ENCODE peak calls at places on chromosomes 6 and 20, in eight cellular contexts. One of them, this sample, is unnamed. For H3K4me1, the result is how much of the 10 kb centered on the place peaks cover.

GRCh38 chr6:159008656-159009288 is 8.8 kb upstream of the RSPH3 start:
- DNase-seq in endodermal cell: no peak
- DNase-seq in thyroid gland: no peak
- DNase-seq in neural progenitor cell: peak
- DNase-seq in psoas muscle: no peak
- DNase-seq in ovary: no peak
- DNase-seq in tibial artery: no peak
- DNase-seq in stomach: no peak
- DNase-seq in this sample: no peak

GRCh38 chr6:139742671-139743070 is 368.2 kb upstream of the CITED2 start:
- DNase-seq in thyroid gland: no peak
- DNase-seq in tibial artery: no peak
- DNase-seq in neural progenitor cell: no peak
- DNase-seq in ovary: no peak
- DNase-seq in psoas muscle: no peak
- DNase-seq in endodermal cell: no peak
- DNase-seq in stomach: no peak
- DNase-seq in this sample: no peak

GRCh38 chr6:8492536-8493125 is 57.3 kb upstream of the SLC35B3 start:
- DNase-seq in psoas muscle: no peak
- DNase-seq in ovary: no peak
- DNase-seq in tibial artery: no peak
- DNase-seq in stomach: no peak
- DNase-seq in neural progenitor cell: no peak
- DNase-seq in thyroid gland: no peak
- DNase-seq in endodermal cell: no peak
- DNase-seq in this sample: no peak

GRCh38 chr6:39189915-39190544 is 39.2 kb downstream of the KCNK5 start:
- DNase-seq in neural progenitor cell: peak
- DNase-seq in thyroid gland: peak
- DNase-seq in ovary: peak
- DNase-seq in psoas muscle: peak
- DNase-seq in tibial artery: peak
- DNase-seq in endodermal cell: peak
- DNase-seq in stomach: peak
- DNase-seq in this sample: no peak

GRCh38 chr20:58227391-58228102 is 906 bp downstream of the ANKRD60 start:
- DNase-seq in neural progenitor cell: no peak
- DNase-seq in thyroid gland: no peak
- DNase-seq in ovary: no peak
- DNase-seq in stomach: no peak
- DNase-seq in tibial artery: no peak
- DNase-seq in psoas muscle: no peak
- DNase-seq in endodermal cell: no peak
- DNase-seq in this sample: no peak

GRCh38 chr6:143581835-143582480 is 70.4 kb upstream of the FUCA2 start:
- DNase-seq in ovary: no peak
- DNase-seq in neural progenitor cell: no peak
- DNase-seq in stomach: no peak
- DNase-seq in thyroid gland: no peak
- DNase-seq in psoas muscle: no peak
- DNase-seq in endodermal cell: no peak
- DNase-seq in tibial artery: no peak
- DNase-seq in this sample: no peak

GRCh38 chr20:33411136-33411690 is 9.9 kb upstream of the CDK5RAP1 start:
- DNase-seq in endodermal cell: no peak
- DNase-seq in psoas muscle: no peak
- DNase-seq in tibial artery: no peak
- DNase-seq in stomach: no peak
- DNase-seq in neural progenitor cell: no peak
- DNase-seq in thyroid gland: no peak
- DNase-seq in ovary: no peak
- DNase-seq in this sample: no peak

GRCh38 chr20:44494266-44494665 is 18.6 kb downstream of the TTPAL start:
- DNase-seq in thyroid gland: peak
- DNase-seq in endodermal cell: no peak
- DNase-seq in tibial artery: no peak
- DNase-seq in neural progenitor cell: no peak
- DNase-seq in stomach: no peak
- DNase-seq in ovary: no peak
- DNase-seq in psoas muscle: no peak
- DNase-seq in this sample: no peak

DNA sequence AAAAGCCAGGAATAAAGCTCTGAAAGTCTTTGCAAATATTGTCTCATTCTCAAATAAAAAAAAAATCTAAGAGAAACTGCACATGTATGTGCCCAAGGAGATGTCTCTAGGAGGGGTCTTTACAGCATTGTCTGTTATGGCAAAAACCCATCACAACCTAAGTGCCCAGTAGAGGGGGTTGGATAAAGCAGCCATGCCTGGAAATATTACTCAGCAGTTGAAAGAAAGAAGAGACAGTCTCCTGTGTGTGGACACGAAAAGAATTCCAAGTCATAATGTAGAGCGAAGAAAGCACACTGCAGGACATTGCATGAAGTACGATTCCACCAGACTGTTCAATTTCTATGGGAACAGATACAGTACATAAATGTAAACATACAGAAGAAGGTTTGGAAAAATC is 7.3 kb upstream of the TGM2 start:
- DNase-seq in stomach: no peak
- DNase-seq in ovary: no peak
- DNase-seq in thyroid gland: no peak
- DNase-seq in endodermal cell: no peak
- DNase-seq in psoas muscle: no peak
- DNase-seq in tibial artery: no peak
- DNase-seq in neural progenitor cell: no peak
- DNase-seq in this sample: no peak
- TF ChIP-seq CTCF in stomach: no peak
- TF ChIP-seq CTCF in ovary: no peak
- TF ChIP-seq CTCF in thyroid gland: no peak
- TF ChIP-seq CTCF in endodermal cell: no peak
- TF ChIP-seq CTCF in psoas muscle: no peak
- TF ChIP-seq CTCF in tibial artery: no peak
- TF ChIP-seq CTCF in neural progenitor cell: no peak
- TF ChIP-seq CTCF in this sample: no peak

GRCh38 chr6:11209369-11209768 is 23.1 kb downstream of the NEDD9 start:
- DNase-seq in thyroid gland: no peak
- DNase-seq in ovary: no peak
- DNase-seq in psoas muscle: no peak
- DNase-seq in endodermal cell: no peak
- DNase-seq in tibial artery: no peak
- DNase-seq in neural progenitor cell: no peak
- DNase-seq in stomach: no peak
- DNase-seq in this sample: no peak

GRCh38 chr6:11212625-11213024 is 19.8 kb downstream of the NEDD9 start:
- DNase-seq in endodermal cell: no peak
- DNase-seq in neural progenitor cell: no peak
- DNase-seq in ovary: no peak
- DNase-seq in stomach: no peak
- DNase-seq in tibial artery: peak
- DNase-seq in thyroid gland: no peak
- DNase-seq in psoas muscle: peak
- DNase-seq in this sample: no peak

GRCh38 chr6:11211235-11211634 is 21.2 kb downstream of the NEDD9 start:
- DNase-seq in endodermal cell: no peak
- DNase-seq in psoas muscle: no peak
- DNase-seq in thyroid gland: no peak
- DNase-seq in neural progenitor cell: no peak
- DNase-seq in ovary: no peak
- DNase-seq in tibial artery: no peak
- DNase-seq in stomach: no peak
- DNase-seq in this sample: no peak

GRCh38 chr6:11209941-11210340 is 22.5 kb downstream of the NEDD9 start:
- DNase-seq in endodermal cell: peak
- DNase-seq in tibial artery: no peak
- DNase-seq in ovary: no peak
- DNase-seq in thyroid gland: no peak
- DNase-seq in neural progenitor cell: no peak
- DNase-seq in psoas muscle: no peak
- DNase-seq in stomach: no peak
- DNase-seq in this sample: no peak

GRCh38 chr6:11210386-11211138 is 21.9 kb downstream of the NEDD9 start:
- DNase-seq in psoas muscle: no peak
- DNase-seq in thyroid gland: no peak
- DNase-seq in stomach: no peak
- DNase-seq in tibial artery: no peak
- DNase-seq in endodermal cell: peak
- DNase-seq in neural progenitor cell: peak
- DNase-seq in ovary: no peak
- DNase-seq in this sample: no peak
- H3K4me1 ChIP-seq in psoas muscle: half or more
- H3K4me1 ChIP-seq in thyroid gland: half or more
- H3K4me1 ChIP-seq in stomach: half or more
- H3K4me1 ChIP-seq in tibial artery: under half
- H3K4me1 ChIP-seq in endodermal cell: under half
- H3K4me1 ChIP-seq in neural progenitor cell: under half
- H3K4me1 ChIP-seq in ovary: under half
- H3K4me1 ChIP-seq in this sample: under half

DNA sequence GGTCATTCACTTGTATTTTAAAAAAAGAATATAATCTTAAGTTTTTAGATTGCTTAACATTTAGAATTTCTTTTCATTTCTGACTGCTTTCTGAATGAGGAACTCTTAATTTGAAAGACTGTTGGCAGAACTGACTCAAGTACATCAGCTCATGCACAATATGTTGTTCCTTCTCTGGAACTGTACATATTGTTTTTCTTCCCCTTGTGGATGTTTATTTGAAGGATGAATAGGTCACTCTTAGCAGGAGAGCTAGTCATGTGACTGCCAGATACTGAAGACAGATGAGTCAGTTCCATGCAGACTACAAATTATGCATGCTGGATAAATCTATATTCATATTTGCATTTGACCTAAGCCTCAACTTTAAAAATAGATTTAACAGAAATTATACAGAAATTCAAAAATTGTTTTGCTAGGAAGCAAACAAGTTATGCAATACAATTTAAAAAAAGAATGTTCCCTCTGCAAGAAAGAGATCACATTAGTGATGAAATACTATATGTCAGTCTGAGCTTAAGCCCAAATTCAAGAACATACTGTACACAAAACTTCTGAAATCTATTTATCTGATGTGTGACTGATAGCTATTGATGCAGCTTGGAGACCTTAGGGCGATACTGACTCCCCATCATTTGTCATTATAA is 1274.9 kb upstream of the GJE1 start:
- DNase-seq in tibial artery: no peak
- DNase-seq in endodermal cell: no peak
- DNase-seq in psoas muscle: no peak
- DNase-seq in neural progenitor cell: no peak
- DNase-seq in stomach: no peak
- DNase-seq in ovary: no peak
- DNase-seq in thyroid gland: no peak
- DNase-seq in this sample: no peak
- H3K27ac ChIP-seq in tibial artery: peak
- H3K27ac ChIP-seq in endodermal cell: no peak
- H3K27ac ChIP-seq in psoas muscle: no peak
- H3K27ac ChIP-seq in neural progenitor cell: no peak
- H3K27ac ChIP-seq in stomach: peak
- H3K27ac ChIP-seq in ovary: no peak
- H3K27ac ChIP-seq in thyroid gland: peak
- H3K27ac ChIP-seq in this sample: no peak

GRCh38 chr6:15922510-15923307 is 206.2 kb upstream of the MYLIP start:
- DNase-seq in stomach: no peak
- DNase-seq in psoas muscle: no peak
- DNase-seq in thyroid gland: no peak
- DNase-seq in neural progenitor cell: no peak
- DNase-seq in endodermal cell: no peak
- DNase-seq in ovary: no peak
- DNase-seq in tibial artery: peak
- DNase-seq in this sample: no peak

GRCh38 chr6:15927531-15928230 is 201.2 kb upstream of the MYLIP start:
- DNase-seq in stomach: no peak
- DNase-seq in endodermal cell: no peak
- DNase-seq in ovary: no peak
- DNase-seq in psoas muscle: no peak
- DNase-seq in tibial artery: no peak
- DNase-seq in neural progenitor cell: no peak
- DNase-seq in thyroid gland: no peak
- DNase-seq in this sample: no peak

GRCh38 chr6:15926256-15926655 is 202.6 kb upstream of the MYLIP start:
- DNase-seq in thyroid gland: no peak
- DNase-seq in ovary: no peak
- DNase-seq in endodermal cell: no peak
- DNase-seq in tibial artery: no peak
- DNase-seq in neural progenitor cell: no peak
- DNase-seq in stomach: no peak
- DNase-seq in psoas muscle: no peak
- DNase-seq in this sample: no peak

GRCh38 chr6:15921243-15921642 is 207.6 kb upstream of the MYLIP start:
- DNase-seq in neural progenitor cell: no peak
- DNase-seq in psoas muscle: no peak
- DNase-seq in endodermal cell: no peak
- DNase-seq in thyroid gland: no peak
- DNase-seq in stomach: no peak
- DNase-seq in tibial artery: no peak
- DNase-seq in ovary: no peak
- DNase-seq in this sample: no peak

GRCh38 chr6:15924893-15925292 is 204.0 kb upstream of the MYLIP start:
- DNase-seq in ovary: no peak
- DNase-seq in tibial artery: no peak
- DNase-seq in stomach: no peak
- DNase-seq in endodermal cell: no peak
- DNase-seq in neural progenitor cell: no peak
- DNase-seq in thyroid gland: no peak
- DNase-seq in psoas muscle: no peak
- DNase-seq in this sample: no peak
- TF ChIP-seq CTCF in ovary: no peak
- TF ChIP-seq CTCF in tibial artery: no peak
- TF ChIP-seq CTCF in stomach: no peak
- TF ChIP-seq CTCF in endodermal cell: no peak
- TF ChIP-seq CTCF in neural progenitor cell: no peak
- TF ChIP-seq CTCF in thyroid gland: no peak
- TF ChIP-seq CTCF in psoas muscle: no peak
- TF ChIP-seq CTCF in this sample: no peak

GRCh38 chr6:37551446-37551845 is 51.8 kb upstream of the CCDC167 start:
- DNase-seq in thyroid gland: no peak
- DNase-seq in stomach: no peak
- DNase-seq in psoas muscle: no peak
- DNase-seq in endodermal cell: no peak
- DNase-seq in ovary: no peak
- DNase-seq in tibial artery: no peak
- DNase-seq in neural progenitor cell: no peak
- DNase-seq in this sample: no peak
- H3K4me1 ChIP-seq in thyroid gland: under half
- H3K4me1 ChIP-seq in stomach: under half
- H3K4me1 ChIP-seq in psoas muscle: under half
- H3K4me1 ChIP-seq in endodermal cell: under half
- H3K4me1 ChIP-seq in ovary: under half
- H3K4me1 ChIP-seq in tibial artery: under half
- H3K4me1 ChIP-seq in neural progenitor cell: under half
- H3K4me1 ChIP-seq in this sample: under half